ENCODE peak calls at places on chromosomes 11 and 22, in seven cellular contexts. H, N, L, B, P, Q and D are unnamed samples.
A peak's percentile ranks its signal among the peaks of the same experiment; 100 is the strongest.

GRCh38 chr11:18692941-18693760 is 5.4 kb upstream of the TMEM86A start:
- DNase-seq in H (no peak), N (no peak), L (no peak), B (no peak), P (no peak), Q (no peak), D (no peak)

GRCh38 chr11:57467508-57468157 is 7.3 kb downstream of the RTN4RL2 start:
- DNase-seq in H (no peak), N (no peak), L (no peak), B (no peak), P (no peak), Q (no peak), D (no peak)

GRCh38 chr22:41216984-41217383 is 11.9 kb downstream of the L3MBTL2 start:
- DNase-seq in H (no peak), N (peak; percentile 31), L (no peak), B (no peak), P (no peak), Q (no peak), D (peak; percentile 44)

GRCh38 chr11:3614742-3615171 is 27.0 kb downstream of the ART5 start:
- DNase-seq in H (no peak), N (peak; percentile 47), L (no peak), B (no peak), P (no peak), Q (no peak), D (no peak)

GRCh38 chr11:59025097-59025496 is 61.0 kb upstream of the GLYATL1B start:
- DNase-seq in H (no peak), N (no peak), L (no peak), B (no peak), P (peak; percentile 4), Q (no peak), D (no peak)

GRCh38 chr22:43376765-43377485 is 33.8 kb upstream of the SCUBE1 start:
- DNase-seq in H (no peak), N (no peak), L (no peak), B (no peak), P (no peak), Q (no peak), D (no peak)

GRCh38 chr11:44192015-44192380 is 96.5 kb downstream of the EXT2 start:
- DNase-seq in H (no peak), N (no peak), L (no peak), B (no peak), P (no peak), Q (no peak), D (no peak)

GRCh38 chr11:102306048-102306575 is 11.2 kb upstream of the BIRC3 start:
- DNase-seq in H (no peak), N (peak; percentile 95), L (no peak), B (no peak), P (peak; percentile 86), Q (peak; percentile 50), D (no peak)

DNA sequence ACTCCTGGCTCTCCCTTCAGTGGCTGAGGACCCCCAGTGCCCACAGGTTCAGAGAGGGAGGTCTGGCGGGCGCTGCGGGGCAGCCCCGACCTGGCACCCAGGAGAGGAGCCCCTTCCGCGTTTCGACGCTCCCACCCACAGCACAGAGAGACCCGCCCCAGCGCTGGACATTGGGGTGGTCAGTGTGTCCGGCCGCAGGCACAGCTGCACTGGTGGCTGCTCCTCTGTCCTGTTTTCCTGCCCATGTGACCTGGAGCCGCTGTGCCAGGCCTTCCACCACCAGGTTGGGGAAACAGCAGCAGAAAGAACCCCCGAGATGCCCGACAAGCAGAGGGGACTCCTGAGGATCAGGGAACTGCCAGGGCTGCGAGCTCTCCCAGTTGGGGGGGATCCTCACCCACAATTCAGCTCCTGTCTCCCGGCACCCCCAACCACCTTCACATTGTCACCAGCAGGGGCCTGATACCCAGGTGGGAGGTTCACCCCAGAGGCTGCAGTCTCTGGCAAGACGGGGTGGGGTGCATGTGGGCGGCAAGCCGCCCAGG is 13.6 kb downstream of the KRTAP5-5 start:
- DNase-seq in H (no peak), N (no peak), L (no peak), B (no peak), P (no peak), Q (no peak), D (no peak)
- TF ChIP-seq CTCF in H (no peak), N (no peak), L (no peak), B (no peak), P (no peak), Q (no peak), D (no peak)

DNA sequence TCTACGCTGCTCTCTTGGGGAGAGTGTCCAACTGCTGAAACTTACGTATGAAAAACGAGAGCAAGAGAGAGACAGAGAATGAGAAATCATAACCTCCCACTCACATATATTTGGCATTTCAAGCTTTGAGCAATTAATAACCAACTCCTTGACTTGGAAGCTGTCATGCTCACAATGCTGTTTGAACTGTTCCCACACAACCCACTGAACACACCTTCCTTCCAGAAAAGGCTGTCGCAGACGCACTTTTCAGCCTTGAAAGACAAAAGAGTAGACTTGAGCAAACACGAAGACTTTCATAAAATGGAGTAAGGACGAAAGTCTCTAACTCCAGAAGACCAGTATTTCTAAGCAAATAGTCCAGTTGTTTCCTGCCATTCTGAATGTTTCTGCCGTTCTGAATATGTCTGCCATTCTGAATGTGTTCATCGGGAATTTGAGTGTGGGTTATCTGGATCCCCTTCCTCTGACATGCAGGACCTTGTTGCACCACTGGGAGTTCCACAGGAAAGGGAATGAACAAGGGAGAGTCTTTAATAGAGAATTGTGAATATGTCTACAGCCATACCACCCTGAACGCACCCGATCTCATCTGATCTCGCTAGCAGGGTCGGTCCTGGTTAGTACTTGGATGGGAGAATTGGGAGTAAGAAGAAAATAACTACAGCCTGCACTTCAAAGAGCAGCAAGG is 86.2 kb upstream of the BARX2 start:
- DNase-seq in H (no peak), N (no peak), L (no peak), B (no peak), P (no peak), Q (no peak), D (no peak)
- TF ChIP-seq CTCF in H (no peak), N (no peak), L (no peak), B (no peak), P (no peak), Q (no peak), D (no peak)

GRCh38 chr22:45731041-45731797 is 59.6 kb downstream of the ATXN10 start:
- DNase-seq in H (no peak), N (peak; percentile 8), L (peak; percentile 54), B (no peak), P (peak; percentile 54), Q (no peak), D (peak; percentile 34)

GRCh38 chr22:45726081-45726480 is 54.4 kb downstream of the ATXN10 start:
- DNase-seq in H (no peak), N (no peak), L (no peak), B (no peak), P (no peak), Q (no peak), D (no peak)

GRCh38 chr22:45735273-45735672 is 63.6 kb downstream of the ATXN10 start:
- DNase-seq in H (no peak), N (no peak), L (no peak), B (no peak), P (no peak), Q (no peak), D (no peak)

DNA sequence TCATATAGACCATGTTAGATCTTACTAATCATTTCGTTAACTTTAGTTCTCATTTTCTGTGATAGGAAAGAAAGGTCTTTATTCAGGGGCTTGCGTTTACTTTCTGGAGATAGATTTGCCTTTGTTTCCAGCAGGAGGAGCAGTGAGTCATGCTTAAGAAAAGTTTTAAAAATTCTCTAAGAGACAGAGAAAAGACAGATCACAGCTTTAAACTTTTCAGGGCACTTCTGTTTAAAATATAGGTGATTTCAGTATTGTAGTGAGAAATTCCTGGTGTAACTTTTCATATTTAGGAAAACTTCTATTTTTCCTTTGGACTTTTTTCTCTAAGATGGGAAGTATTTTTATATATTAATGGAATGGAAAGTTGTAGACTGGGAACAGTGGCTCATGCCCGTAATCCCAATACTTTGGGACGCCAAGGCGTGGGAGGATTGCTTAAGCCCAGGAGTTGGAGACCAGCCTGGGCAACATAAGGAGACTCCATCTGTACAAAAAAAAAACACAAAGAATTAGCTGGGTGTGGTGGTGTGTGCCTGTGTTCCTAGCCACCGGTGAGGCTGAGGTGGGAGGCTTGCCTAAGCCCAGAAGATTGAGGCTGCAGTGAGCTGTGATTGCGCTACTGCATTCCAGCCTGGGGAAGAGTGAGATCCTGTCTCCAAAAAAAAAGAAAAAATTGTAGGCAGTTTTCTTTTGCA is 60.3 kb downstream of the ATXN10 start:
- DNase-seq in H (no peak), N (peak; percentile 53), L (peak; percentile 62), B (no peak), P (peak; percentile 53), Q (no peak), D (peak; percentile 52)
- TF ChIP-seq CTCF in H (peak; percentile 33), N (peak; percentile 28), L (peak; percentile 65), B (peak; percentile 37), P (peak; percentile 58), Q (peak; percentile 38), D (peak; percentile 63)

GRCh38 chr22:23047265-23047664 is 23.1 kb upstream of the GNAZ start:
- DNase-seq in H (peak; percentile 43), N (no peak), L (no peak), B (no peak), P (no peak), Q (no peak), D (no peak)
- TF ChIP-seq CTCF in H (no peak), N (no peak), L (no peak), B (no peak), P (no peak), Q (no peak), D (no peak)